ENCODE peak calls at places on chromosomes 1 and 21, in six cellular contexts. Q is HCT116, C is PC-3, N is GM23248, M is MM.1S, J is SK-N-SH. P is an unnamed sample.

GRCh38 chr21:45800339-45801080 is 157.0 kb downstream of the PCBP3 start:
- DNase-seq in Q (no peak), C (no peak), N (no peak), M (no peak), J (no peak), P (no peak)

GRCh38 chr1:55375617-55376258 is 160.6 kb upstream of the USP24 start:
- DNase-seq in Q (peak), C (peak), N (peak), M (peak), J (peak), P (peak)

GRCh38 chr1:242454262-242455051 is 70.0 kb downstream of the PLD5 start:
- DNase-seq in Q (peak), C (peak), N (peak), M (peak), J (peak), P (peak)

GRCh38 chr21:38645282-38645681 is 147.0 kb upstream of the ERG start:
- DNase-seq in Q (no peak), C (peak), N (peak), M (no peak), J (no peak), P (no peak)

GRCh38 chr1:168717906-168718891 is 10.8 kb downstream of the DPT start:
- DNase-seq in Q (no peak), C (no peak), N (no peak), M (no peak), J (no peak), P (peak)

GRCh38 chr1:47781171-47781959 is 215.8 kb downstream of the TRABD2B start:
- DNase-seq in Q (no peak), C (no peak), N (no peak), M (no peak), J (no peak), P (no peak)

GRCh38 chr1:184409011-184409410 is 22.2 kb downstream of the C1orf21 start:
- DNase-seq in Q (no peak), C (peak), N (peak), M (no peak), J (no peak), P (no peak)

GRCh38 chr1:211198111-211198510 is 61.1 kb upstream of the RCOR3 start:
- DNase-seq in Q (no peak), C (peak), N (peak), M (no peak), J (no peak), P (no peak)

GRCh38 chr21:25607151-25607811 is at the start of gene MRPL39:
- DNase-seq in Q (peak), C (peak), N (peak), M (peak), J (peak), P (peak)

GRCh38 chr1:163866539-163866938 is 544.8 kb downstream of the NUF2 start:
- DNase-seq in Q (no peak), C (no peak), N (no peak), M (no peak), J (no peak), P (no peak)

GRCh38 chr1:203754455-203754864 is 10.5 kb upstream of the LAX1 start:
- DNase-seq in Q (no peak), C (no peak), N (no peak), M (peak), J (no peak), P (no peak)

GRCh38 chr1:227952374-227953021 is 4.8 kb upstream of the WNT9A start:
- DNase-seq in Q (no peak), C (no peak), N (no peak), M (no peak), J (peak), P (no peak)

GRCh38 chr1:23913212-23913880 is at the start of gene CNR2:
- DNase-seq in Q (no peak), C (no peak), N (no peak), M (no peak), J (no peak), P (no peak)

GRCh38 chr1:236556606-236557005 is 32.8 kb downstream of the LGALS8 start:
- DNase-seq in Q (no peak), C (no peak), N (no peak), M (no peak), J (no peak), P (no peak)

GRCh38 chr1:156198831-156199349 is 5.0 kb downstream of the SLC25A44 start:
- DNase-seq in Q (no peak), C (no peak), N (no peak), M (no peak), J (no peak), P (no peak)

GRCh38 chr1:183243190-183244065 is 57.4 kb downstream of the LAMC2 start:
- DNase-seq in Q (no peak), C (no peak), N (peak), M (no peak), J (no peak), P (no peak)

GRCh38 chr1:200038987-200039848 is 11.7 kb downstream of the NR5A2 start:
- DNase-seq in Q (peak), C (peak), N (peak), M (peak), J (peak), P (peak)

GRCh38 chr1:156053770-156054499 is at the start of gene UBQLN4:
- DNase-seq in Q (peak), C (peak), N (peak), M (peak), J (peak), P (peak)

GRCh38 chr1:223678841-223679240 is 13.3 kb upstream of the CAPN8 start:
- DNase-seq in Q (no peak), C (no peak), N (no peak), M (no peak), J (no peak), P (no peak)

GRCh38 chr1:19156676-19157075 is 53.4 kb downstream of the UBR4 start:
- DNase-seq in Q (no peak), C (peak), N (peak), M (no peak), J (no peak), P (no peak)

GRCh38 chr1:19682257-19682656 is 17.6 kb downstream of the HTR6 start:
- DNase-seq in Q (no peak), C (peak), N (peak), M (no peak), J (peak), P (no peak)

GRCh38 chr1:21680918-21681317 is 11.8 kb upstream of the RAP1GAP start:
- DNase-seq in Q (no peak), C (peak), N (peak), M (no peak), J (no peak), P (no peak)

GRCh38 chr1:109184657-109185056 is 29.1 kb upstream of the SARS1 start:
- DNase-seq in Q (no peak), C (no peak), N (no peak), M (no peak), J (no peak), P (no peak)

GRCh38 chr1:200314085-200314750 is 95.6 kb downstream of the ZNF281 start:
- DNase-seq in Q (no peak), C (peak), N (peak), M (no peak), J (no peak), P (no peak)

GRCh38 chr1:204306076-204306475 is 53.7 kb downstream of the PLEKHA6 start:
- DNase-seq in Q (no peak), C (no peak), N (no peak), M (no peak), J (no peak), P (no peak)

GRCh38 chr1:214281030-214281901 is at the start of gene SMYD2:
- DNase-seq in Q (peak), C (peak), N (peak), M (peak), J (peak), P (peak)

GRCh38 chr1:247401310-247402098 is 14.5 kb upstream of the NLRP3 start:
- DNase-seq in Q (no peak), C (peak), N (no peak), M (no peak), J (no peak), P (no peak)

GRCh38 chr1:109910123-109910962 is at the start of gene CSF1:
- DNase-seq in Q (no peak), C (peak), N (peak), M (no peak), J (peak), P (peak)

GRCh38 chr1:156943756-156944155 is 23.3 kb downstream of the LRRC71 start:
- DNase-seq in Q (no peak), C (no peak), N (no peak), M (no peak), J (no peak), P (no peak)

GRCh38 chr21:34807146-34807880 is 138.5 kb downstream of the CLIC6 start:
- DNase-seq in Q (no peak), C (peak), N (peak), M (no peak), J (no peak), P (no peak)

GRCh38 chr1:91827094-91828006 is 58.6 kb downstream of the TGFBR3 start:
- DNase-seq in Q (no peak), C (no peak), N (peak), M (no peak), J (no peak), P (no peak)

GRCh38 chr1:8477983-8478362 is 160.1 kb downstream of the SLC45A1 start:
- DNase-seq in Q (no peak), C (no peak), N (peak), M (no peak), J (no peak), P (no peak)

GRCh38 chr1:222600274-222600673 is 10.5 kb upstream of the TAF1A start:
- DNase-seq in Q (no peak), C (peak), N (no peak), M (no peak), J (no peak), P (no peak)

GRCh38 chr1:76113446-76113845 is 38.9 kb downstream of the ST6GALNAC3 start:
- DNase-seq in Q (no peak), C (no peak), N (no peak), M (no peak), J (no peak), P (no peak)

GRCh38 chr21:34930971-34931370 is 118.1 kb downstream of the RUNX1 start:
- DNase-seq in Q (no peak), C (no peak), N (peak), M (no peak), J (no peak), P (no peak)

GRCh38 chr1:197778326-197778922 is 3.1 kb upstream of the DENND1B start:
- DNase-seq in Q (no peak), C (no peak), N (no peak), M (peak), J (no peak), P (no peak)

GRCh38 chr1:160621633-160622413 is 25.0 kb downstream of the SLAMF1 start:
- DNase-seq in Q (no peak), C (no peak), N (no peak), M (no peak), J (no peak), P (no peak)

GRCh38 chr1:186978596-186979556 is 150.1 kb downstream of the PLA2G4A start:
- DNase-seq in Q (no peak), C (no peak), N (no peak), M (no peak), J (peak), P (no peak)

GRCh38 chr1:166933633-166934032 is 41.7 kb downstream of the ILDR2 start:
- DNase-seq in Q (no peak), C (peak), N (no peak), M (no peak), J (no peak), P (no peak)
- H3K9ac ChIP-seq in Q (no peak), C (no peak), N (no peak), M (no peak), J (no peak), P (no peak)

GRCh38 chr1:212487286-212487685 is 54.6 kb downstream of the NENF start:
- DNase-seq in Q (no peak), C (no peak), N (no peak), M (no peak), J (no peak), P (no peak)

GRCh38 chr1:212487774-212488435 is 55.2 kb downstream of the NENF start:
- DNase-seq in Q (no peak), C (no peak), N (no peak), M (no peak), J (no peak), P (no peak)

GRCh38 chr1:212486591-212486963 is 53.9 kb downstream of the NENF start:
- DNase-seq in Q (no peak), C (no peak), N (no peak), M (no peak), J (no peak), P (no peak)

GRCh38 chr1:212485218-212485609 is 52.5 kb downstream of the NENF start:
- DNase-seq in Q (no peak), C (no peak), N (no peak), M (no peak), J (no peak), P (no peak)

GRCh38 chr1:212485895-212486590 is 53.3 kb downstream of the NENF start:
- DNase-seq in Q (peak), C (peak), N (peak), M (no peak), J (peak), P (no peak)
- TF ChIP-seq EZH2phosphoT487 in Q (no peak), C (no peak), N (no peak), M (no peak), J (no peak), P (no peak)

GRCh38 chr21:42525228-42525604 is 11.6 kb downstream of the SLC37A1 start:
- DNase-seq in Q (no peak), C (no peak), N (peak), M (peak), J (no peak), P (peak)
- H3K9ac ChIP-seq in Q (no peak), C (no peak), N (no peak), M (peak), J (no peak), P (no peak)

GRCh38 chr1:95532335-95532734 is 298.3 kb downstream of the RWDD3 start:
- DNase-seq in Q (no peak), C (peak), N (no peak), M (no peak), J (no peak), P (no peak)

GRCh38 chr1:95534985-95535384 is 301.0 kb downstream of the RWDD3 start:
- DNase-seq in Q (no peak), C (no peak), N (no peak), M (no peak), J (no peak), P (peak)
- TF ChIP-seq EZH2phosphoT487 in Q (no peak), C (no peak), N (no peak), M (no peak), J (no peak), P (no peak)

DNA sequence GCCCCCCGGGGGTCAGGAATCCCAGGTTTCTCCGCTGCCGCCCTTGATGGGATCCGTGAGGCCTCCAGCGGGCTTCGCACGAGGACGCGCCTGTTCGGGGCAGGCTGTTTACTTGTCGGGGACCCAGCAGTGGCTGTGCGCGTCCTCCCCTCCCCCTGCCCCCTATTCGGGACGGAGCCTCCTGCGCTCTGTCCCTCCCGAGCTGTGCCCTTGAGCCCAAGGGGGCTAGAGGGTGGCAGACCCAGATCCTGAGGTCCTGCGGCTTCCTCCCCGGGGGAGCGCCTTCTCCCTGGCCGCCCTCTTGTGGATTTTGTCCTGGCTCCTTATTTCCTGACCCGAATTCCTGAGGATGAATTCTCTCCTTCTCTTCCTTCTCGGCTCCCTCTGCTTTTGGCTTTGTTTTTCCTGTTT is 38.4 kb downstream of the PIK3CD start:
- DNase-seq in Q (no peak), C (no peak), N (peak), M (no peak), J (peak), P (peak)
- H3K9ac ChIP-seq in Q (peak), C (no peak), N (peak), M (no peak), J (no peak), P (no peak)

DNA sequence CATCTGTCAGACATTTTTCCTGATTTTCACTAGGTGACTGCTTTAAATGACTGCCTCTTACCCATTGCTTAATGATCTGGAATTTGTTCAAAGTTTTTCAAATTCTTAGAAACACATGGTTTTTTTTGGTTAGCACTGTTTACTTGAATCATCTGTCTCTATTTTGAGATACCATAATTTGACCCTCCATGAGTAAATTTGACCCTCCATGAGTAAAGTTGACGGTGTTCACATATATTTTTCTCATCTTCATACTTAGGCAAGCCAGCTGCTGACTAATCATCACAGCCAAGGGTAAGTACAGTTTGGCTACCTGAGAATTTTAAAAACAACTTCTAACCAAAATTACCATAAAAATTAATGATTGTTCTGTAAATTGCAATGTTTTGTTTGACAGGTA is 586.5 kb downstream of the PTBP2 start:
- DNase-seq in Q (no peak), C (no peak), N (peak), M (no peak), J (no peak), P (no peak)
- TF ChIP-seq EZH2phosphoT487 in Q (no peak), C (no peak), N (no peak), M (no peak), J (no peak), P (no peak)

P was measured in neural progenitor cell.